ENCODE peak calls at places on chromosomes 4 and X, in nine cellular contexts. S is mesendoderm, C is cardiac muscle cell, Z is right lobe of liver, N is left ventricle myocardium inferior, L is pancreas, T is sigmoid colon, Y is IMR-90, R is H9. E is an unnamed sample.
A peak's percentile ranks its signal among the peaks of the same experiment; 100 is the strongest.

GRCh38 chr4:36997727-36998126 is 246.8 kb upstream of the NWD2 start:
- DNase-seq in S (no peak), Z (no peak), L (no peak), T (no peak), N (no peak), R (no peak), Y (no peak), C (no peak), E (no peak)

GRCh38 chr4:106985830-106986229 is 50.3 kb downstream of the DKK2 start:
- DNase-seq in Z (no peak), N (no peak), C (no peak), T (no peak), L (no peak), S (no peak), R (no peak), Y (no peak), E (no peak)

GRCh38 chr4:183541081-183542045 is 36.5 kb downstream of the ING2 start:
- DNase-seq in T (no peak), N (no peak), Y (peak; percentile 49), L (peak; percentile 48), R (peak; percentile 60), Z (no peak), S (peak; percentile 91), C (peak; percentile 49), E (no peak)

GRCh38 chr4:171650543-171650942 is 162.7 kb upstream of the GALNTL6 start:
- DNase-seq in T (no peak), Z (no peak), Y (no peak), R (peak; percentile 45), C (peak; percentile 10), S (peak; percentile 55), N (no peak), L (no peak), E (no peak)

GRCh38 chrX:1521459-1521956 is 15.5 kb downstream of the P2RY8 start:
- DNase-seq in R (peak; percentile 75), Y (no peak), Z (peak; percentile 42), C (no peak), N (no peak), T (no peak), S (peak; percentile 81), L (no peak), E (no peak)

GRCh38 chrX:122076241-122076640 is 1028.8 kb downstream of the GLUD2 start:
- DNase-seq in Y (no peak), L (no peak), R (no peak), Z (no peak), C (no peak), S (no peak), N (no peak), T (no peak), E (no peak)

GRCh38 chr4:78650106-78651021 is 98.8 kb downstream of the ANXA3 start:
- DNase-seq in S (no peak), R (no peak), Y (peak; percentile 86), L (no peak), T (no peak), N (no peak), C (peak; percentile 7), Z (no peak), E (no peak)

GRCh38 chr4:83889802-83890201 is 353.9 kb downstream of the GPAT3 start:
- DNase-seq in Z (no peak), Y (peak; percentile 68), R (no peak), N (no peak), T (no peak), C (no peak), L (no peak), S (no peak), E (no peak)

GRCh38 chr4:15001248-15001824 is 945 bp upstream of the CPEB2 start:
- DNase-seq in T (peak; percentile 92), Z (peak; percentile 84), N (peak; percentile 79), Y (peak; percentile 91), S (peak; percentile 65), R (no peak), L (peak; percentile 54), C (peak; percentile 73), E (peak; percentile 70)

GRCh38 chr4:52914051-52914605 is 52.0 kb downstream of the RASL11B start:
- DNase-seq in C (peak; percentile 42), L (peak; percentile 9), R (no peak), T (no peak), Y (peak; percentile 89), N (no peak), Z (no peak), S (peak; percentile 60), E (no peak)

GRCh38 chrX:20545538-20545937 is 278.8 kb upstream of the RPS6KA3 start:
- DNase-seq in C (no peak), R (no peak), Y (peak; percentile 43), Z (no peak), N (no peak), S (no peak), T (no peak), L (no peak), E (no peak)

GRCh38 chrX:21004835-21005234 is 369.4 kb upstream of the CNKSR2 start:
- DNase-seq in S (no peak), R (no peak), Y (no peak), C (no peak), L (no peak), N (no peak), T (no peak), Z (no peak), E (no peak)

GRCh38 chr4:75542824-75543223 is 13.0 kb upstream of the ODAPH start:
- DNase-seq in C (no peak), Y (peak; percentile 96), N (no peak), R (no peak), S (no peak), T (no peak), Z (no peak), L (no peak), E (no peak)

GRCh38 chr4:7210818-7211217 is 18.5 kb downstream of the SORCS2 start:
- DNase-seq in Z (no peak), N (no peak), L (no peak), R (no peak), Y (peak; percentile 87), S (no peak), T (no peak), C (no peak), E (no peak)

GRCh38 chr4:73520821-73521220 is 39.3 kb downstream of the AFM start:
- DNase-seq in Y (peak; percentile 60), T (no peak), N (no peak), R (peak; percentile 52), L (no peak), S (peak; percentile 88), C (no peak), Z (no peak), E (no peak)

DNA sequence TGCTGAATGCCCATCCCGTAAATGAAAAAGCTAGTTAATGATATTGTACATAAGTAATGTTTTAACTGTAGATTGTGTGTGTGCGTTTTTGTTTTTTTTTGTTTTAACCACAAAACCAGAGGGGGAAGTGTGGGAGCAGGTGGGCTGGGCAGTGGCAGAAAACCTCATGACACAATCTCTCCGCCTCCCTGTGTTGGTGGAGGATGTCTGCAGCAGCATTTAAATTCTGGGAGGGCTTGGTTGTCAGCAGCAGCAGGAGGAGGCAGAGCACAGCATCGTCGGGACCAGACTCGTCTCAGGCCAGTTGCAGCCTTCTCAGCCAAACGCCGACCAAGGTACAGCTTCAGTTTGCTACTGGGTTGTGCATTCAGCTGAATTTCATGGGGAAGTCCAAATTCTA is at the start of gene SPP1:
- DNase-seq in Y (peak; percentile 13), Z (no peak), T (no peak), L (peak; percentile 18), N (no peak), R (peak; percentile 88), S (peak; percentile 91), C (peak; percentile 28), E (no peak)
- H3K4me1 ChIP-seq in Y (no peaks in the 10 kb centered on the region), Z (peaks cover 21% of the 10 kb centered on the region), T (no peaks in the 10 kb centered on the region), L (no peaks in the 10 kb centered on the region), N (no peaks in the 10 kb centered on the region), R (peaks cover 3% of the 10 kb centered on the region), S (no peaks in the 10 kb centered on the region), C (no peaks in the 10 kb centered on the region), E (no peaks in the 10 kb centered on the region)

GRCh38 chrX:154043003-154043402 is 23.3 kb upstream of the IRAK1 start:
- DNase-seq in R (no peak), Z (no peak), Y (peak; percentile 64), C (no peak), L (no peak), S (no peak), T (no peak), N (no peak), E (no peak)
- H3K4me1 ChIP-seq in R (no peaks in the 10 kb centered on the region), Z (peaks cover 9% of the 10 kb centered on the region), Y (peaks cover 21% of the 10 kb centered on the region), C (peaks cover 14% of the 10 kb centered on the region), L (no peaks in the 10 kb centered on the region), S (no peaks in the 10 kb centered on the region), T (peaks cover 77% of the 10 kb centered on the region), N (peaks cover 85% of the 10 kb centered on the region), E (peaks cover 3% of the 10 kb centered on the region)

GRCh38 chr4:122854860-122855259 is 28.2 kb downstream of the FGF2 start:
- DNase-seq in Y (no peak), R (no peak), C (no peak), Z (peak; percentile 50), S (no peak), L (no peak), T (no peak), N (no peak), E (no peak)

GRCh38 chr4:122847931-122848330 is 21.3 kb downstream of the FGF2 start:
- DNase-seq in S (no peak), R (no peak), Y (no peak), L (no peak), N (no peak), Z (no peak), C (no peak), T (no peak), E (no peak)

GRCh38 chr4:122855491-122855890 is 28.9 kb downstream of the FGF2 start:
- DNase-seq in L (no peak), S (no peak), C (no peak), Z (no peak), Y (no peak), T (no peak), R (no peak), N (no peak), E (no peak)

GRCh38 chr4:122854444-122854843 is 27.8 kb downstream of the FGF2 start:
- DNase-seq in N (no peak), R (no peak), S (no peak), C (no peak), T (no peak), Y (no peak), L (no peak), Z (peak; percentile 46), E (peak; percentile 18)

DNA sequence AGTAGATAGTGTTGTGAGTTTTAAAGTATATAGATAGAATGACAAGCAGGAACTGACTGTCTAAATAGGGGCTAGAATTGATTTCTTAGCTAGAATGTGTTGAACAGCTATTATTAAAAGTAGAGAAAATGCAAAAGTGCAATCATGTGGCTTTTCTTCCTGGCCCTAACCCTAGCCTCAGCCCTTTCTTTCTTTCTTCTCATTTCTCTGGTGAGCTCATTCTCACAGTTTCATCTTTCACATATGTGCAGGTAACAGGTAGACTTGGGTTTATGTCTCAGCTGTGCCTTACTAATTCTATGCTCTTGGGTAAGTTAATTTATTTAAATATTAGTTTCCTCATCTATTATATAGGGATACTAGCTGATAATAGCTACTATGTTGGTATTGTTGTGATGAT is 24.9 kb downstream of the FGF2 start:
- DNase-seq in Z (no peak), R (no peak), C (no peak), N (no peak), S (no peak), Y (no peak), T (no peak), L (no peak), E (no peak)
- H3K4me1 ChIP-seq in Z (no peaks in the 10 kb centered on the region), R (peaks cover 16% of the 10 kb centered on the region), C (no peaks in the 10 kb centered on the region), N (peaks cover 16% of the 10 kb centered on the region), S (peaks cover 8% of the 10 kb centered on the region), Y (peaks cover 7% of the 10 kb centered on the region), T (peaks cover 52% of the 10 kb centered on the region), L (no peaks in the 10 kb centered on the region), E (peaks cover 4% of the 10 kb centered on the region)

DNA sequence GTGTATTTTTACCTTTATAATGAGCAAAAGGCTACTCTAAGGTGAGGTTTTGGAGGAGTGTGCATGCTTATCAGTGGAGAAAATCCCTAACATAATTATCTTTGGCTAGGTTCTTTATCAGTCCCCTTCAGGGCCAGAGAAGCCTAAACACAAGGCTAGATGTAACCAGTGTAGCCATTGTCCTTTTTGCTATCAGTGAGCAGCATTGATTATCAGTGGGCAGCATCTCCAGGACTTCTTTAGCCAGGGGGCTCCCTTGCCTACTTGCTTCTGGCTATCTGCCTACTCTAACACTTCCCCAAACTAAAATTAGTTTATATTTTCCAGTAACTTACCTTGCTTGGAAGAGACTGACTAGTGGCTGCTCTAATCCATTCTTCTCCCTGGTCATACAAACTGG is 595.6 kb downstream of the TRAM1L1 start:
- DNase-seq in R (no peak), T (no peak), L (no peak), N (no peak), S (peak; percentile 57), Y (no peak), C (no peak), Z (no peak), E (no peak)
- H3K4me1 ChIP-seq in R (no peaks in the 10 kb centered on the region), T (no peaks in the 10 kb centered on the region), L (no peaks in the 10 kb centered on the region), N (no peaks in the 10 kb centered on the region), S (no peaks in the 10 kb centered on the region), Y (no peaks in the 10 kb centered on the region), C (no peaks in the 10 kb centered on the region), Z (no peaks in the 10 kb centered on the region), E (no peaks in the 10 kb centered on the region)

E was measured in breast epithelium.